ENCODE peak calls at places on chromosomes 6 and 20, in five cellular contexts. U is endothelial cell of umbilical vein, A is cardiac fibroblast, S is tibial artery, E is body of pancreas. O is an unnamed sample.

GRCh38 chr20:36854343-36855240 is 21.3 kb upstream of the TLDC2 start:
- DNase-seq in U (no peak), A (no peak), S (no peak), E (no peak), O (peak; percentile 74)

GRCh38 chr6:157203312-157203744 is 120.0 kb downstream of the TMEM242 start:
- DNase-seq in U (no peak), A (no peak), S (no peak), E (peak; percentile 81), O (no peak)

GRCh38 chr6:53888931-53889330 is 94.1 kb downstream of the LRRC1 start:
- DNase-seq in U (no peak), A (peak; percentile 32), S (no peak), E (no peak), O (no peak)

GRCh38 chr20:17972121-17972520 is 3.3 kb downstream of the MGME1 start:
- DNase-seq in U (peak; percentile 40), A (peak; percentile 58), S (no peak), E (no peak), O (no peak)

GRCh38 chr6:49744259-49744658 is at the start of gene CRISP3:
- DNase-seq in U (no peak), A (no peak), S (no peak), E (no peak), O (no peak)

GRCh38 chr6:152948150-152948768 is 34.6 kb downstream of the FBXO5 start:
- DNase-seq in U (peak; percentile 64), A (peak; percentile 74), S (no peak), E (no peak), O (no peak)

GRCh38 chr20:13865825-13866351 is 81.1 kb downstream of the NDUFAF5 start:
- DNase-seq in U (no peak), A (no peak), S (no peak), E (no peak), O (peak; percentile 3)

GRCh38 chr6:155439376-155439775 is 16.3 kb downstream of the NOX3 start:
- DNase-seq in U (no peak), A (no peak), S (no peak), E (no peak), O (no peak)

DNA sequence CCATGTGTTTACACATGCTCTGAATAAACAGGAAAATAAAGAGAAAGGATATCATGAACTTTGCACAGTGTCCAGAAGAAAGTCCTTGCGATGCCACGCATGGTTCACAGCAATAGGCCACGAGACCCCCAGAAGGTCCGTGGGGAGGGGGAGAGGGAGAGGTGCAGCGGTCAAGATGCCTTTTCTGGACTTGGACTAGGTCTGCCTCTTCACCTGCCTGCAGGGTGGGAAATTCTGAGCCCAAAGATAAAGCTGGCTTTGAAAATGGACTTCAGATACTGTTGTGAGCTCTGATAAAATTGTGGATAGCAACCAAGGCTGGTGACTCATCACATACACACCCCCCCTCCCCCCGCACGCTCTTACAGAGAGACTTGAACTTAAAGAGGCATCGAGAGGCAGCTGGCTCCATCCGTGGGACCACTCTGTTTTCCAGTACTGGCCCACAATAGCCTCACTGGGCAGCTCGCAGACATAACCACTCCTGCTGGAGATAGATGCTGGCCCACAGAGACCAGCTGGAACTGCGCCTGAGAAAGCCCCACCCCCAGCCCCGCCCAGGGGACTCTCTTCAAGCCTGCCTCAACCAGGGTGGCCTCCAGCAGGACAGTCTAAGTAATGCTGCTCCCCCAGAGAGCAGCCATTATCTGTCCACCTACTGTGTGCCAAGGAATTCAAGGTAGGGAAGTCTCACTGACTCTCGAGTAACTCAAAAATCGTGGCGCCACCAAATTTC is 21.2 kb upstream of the NFATC2 start:
- DNase-seq in U (peak; percentile 94), A (peak; percentile 83), S (peak; percentile 78), E (peak; percentile 56), O (peak; percentile 53)
- H3K4me3 ChIP-seq in U (no peak overlapping the region), A (no peak overlapping the region), S (peak overlapping the region; percentile 61), E (no peak overlapping the region), O (no peak overlapping the region)

GRCh38 chr20:40719330-40719729 is 30.3 kb upstream of the MAFB start:
- DNase-seq in U (no peak), A (no peak), S (no peak), E (no peak), O (no peak)
- TF ChIP-seq CTCF in U (no peak), A (no peak), S (no peak), E (no peak), O (no peak)

DNA sequence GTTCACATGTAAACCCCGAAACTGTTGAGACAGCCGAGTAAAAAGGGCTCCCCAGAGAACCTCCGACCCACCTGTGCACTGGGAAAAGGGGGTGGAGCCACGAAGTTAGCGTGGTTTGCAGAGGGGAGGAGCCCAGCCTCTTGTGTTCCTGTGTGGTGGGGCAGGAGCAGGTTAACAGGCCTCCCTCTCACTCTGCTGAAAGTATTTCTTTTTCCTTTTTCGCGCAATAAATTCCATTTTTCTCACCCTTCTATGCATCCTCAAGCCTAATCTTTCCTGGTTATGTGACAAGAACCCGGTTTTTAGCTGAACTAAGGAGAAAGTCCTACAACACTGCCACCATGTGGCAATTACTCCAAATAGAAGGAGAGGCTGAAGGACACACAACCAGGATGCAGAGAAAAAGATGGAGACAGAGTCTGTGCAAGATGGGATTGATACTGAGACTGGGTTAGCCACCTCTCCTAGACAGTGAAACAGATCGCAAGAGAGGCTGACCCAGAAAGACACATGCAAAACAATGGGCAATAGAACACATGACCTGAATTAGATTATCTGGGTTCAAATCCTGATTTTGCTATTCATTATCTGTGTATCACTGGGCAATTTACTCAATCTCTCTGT is 168.7 kb upstream of the PRSS16 start:
- DNase-seq in U (peak; percentile 71), A (peak; percentile 82), S (no peak), E (peak; percentile 57), O (peak; percentile 55)
- H3K4me3 ChIP-seq in U (no peak overlapping the region), A (no peak overlapping the region), S (no peak overlapping the region), E (no peak overlapping the region), O (no peak overlapping the region)

GRCh38 chr6:125753218-125753936 is 3.9 kb downstream of the HEY2 start:
- DNase-seq in U (peak; percentile 58), A (peak; percentile 70), S (no peak), E (peak; percentile 78), O (no peak)
- TF ChIP-seq CTCF in U (peak; percentile 13), A (peak; percentile 37), S (peak; percentile 41), E (peak; percentile 32), O (no peak)

GRCh38 chr20:64047968-64048401 is 1.5 kb downstream of the SOX18 start:
- DNase-seq in U (peak; percentile 21), A (no peak), S (no peak), E (no peak), O (no peak)
- H3K4me3 ChIP-seq in U (peak overlapping the region; percentile 76), A (peak overlapping the region; percentile 30), S (peak overlapping the region; percentile 39), E (no peak overlapping the region), O (no peak overlapping the region)

DNA sequence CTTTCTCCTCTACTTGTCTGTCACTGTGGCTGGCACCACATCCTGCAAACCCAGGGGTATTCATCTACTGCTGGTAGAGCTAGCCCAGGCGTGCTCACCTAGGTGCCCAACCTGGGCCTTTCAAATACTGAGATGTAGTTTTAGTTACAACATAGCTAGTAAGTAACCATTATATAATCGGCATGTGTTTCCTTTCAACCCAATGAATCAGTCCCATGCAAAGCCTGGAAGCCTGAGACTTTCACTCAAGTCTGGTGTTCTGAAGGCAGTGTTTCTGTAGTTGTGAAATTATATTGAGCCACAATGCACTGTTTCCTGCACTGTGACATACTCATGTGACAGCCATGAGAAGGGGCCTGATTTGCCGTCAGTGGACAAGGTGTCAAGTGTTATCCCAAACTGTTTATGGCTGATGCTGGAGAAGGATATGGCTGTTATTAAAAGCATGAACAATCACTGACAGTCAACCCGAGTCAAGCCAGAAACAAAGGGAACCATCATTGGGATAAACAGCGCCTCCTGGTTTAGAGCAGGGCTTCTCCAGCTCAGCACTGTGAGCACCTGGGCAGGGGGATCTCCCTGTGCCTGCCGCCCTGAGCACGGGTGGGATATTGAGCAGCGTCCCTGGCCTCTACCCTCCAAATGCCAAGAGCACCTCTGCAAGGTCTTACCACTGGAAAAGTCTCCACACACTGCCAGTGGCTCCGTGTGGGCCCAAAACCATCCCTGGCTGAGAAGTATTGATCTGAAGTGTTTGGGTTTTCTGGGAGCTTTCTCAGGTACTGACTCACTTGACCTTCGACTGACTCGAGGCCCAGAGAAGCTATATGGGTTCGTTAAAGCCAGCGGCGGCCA is 1.6 kb downstream of the PSMA7 start:
- DNase-seq in U (peak; percentile 37), A (peak; percentile 60), S (no peak), E (peak; percentile 34), O (no peak)
- TF ChIP-seq CTCF in U (peak; percentile 41), A (peak; percentile 39), S (no peak), E (peak; percentile 21), O (no peak)

DNA sequence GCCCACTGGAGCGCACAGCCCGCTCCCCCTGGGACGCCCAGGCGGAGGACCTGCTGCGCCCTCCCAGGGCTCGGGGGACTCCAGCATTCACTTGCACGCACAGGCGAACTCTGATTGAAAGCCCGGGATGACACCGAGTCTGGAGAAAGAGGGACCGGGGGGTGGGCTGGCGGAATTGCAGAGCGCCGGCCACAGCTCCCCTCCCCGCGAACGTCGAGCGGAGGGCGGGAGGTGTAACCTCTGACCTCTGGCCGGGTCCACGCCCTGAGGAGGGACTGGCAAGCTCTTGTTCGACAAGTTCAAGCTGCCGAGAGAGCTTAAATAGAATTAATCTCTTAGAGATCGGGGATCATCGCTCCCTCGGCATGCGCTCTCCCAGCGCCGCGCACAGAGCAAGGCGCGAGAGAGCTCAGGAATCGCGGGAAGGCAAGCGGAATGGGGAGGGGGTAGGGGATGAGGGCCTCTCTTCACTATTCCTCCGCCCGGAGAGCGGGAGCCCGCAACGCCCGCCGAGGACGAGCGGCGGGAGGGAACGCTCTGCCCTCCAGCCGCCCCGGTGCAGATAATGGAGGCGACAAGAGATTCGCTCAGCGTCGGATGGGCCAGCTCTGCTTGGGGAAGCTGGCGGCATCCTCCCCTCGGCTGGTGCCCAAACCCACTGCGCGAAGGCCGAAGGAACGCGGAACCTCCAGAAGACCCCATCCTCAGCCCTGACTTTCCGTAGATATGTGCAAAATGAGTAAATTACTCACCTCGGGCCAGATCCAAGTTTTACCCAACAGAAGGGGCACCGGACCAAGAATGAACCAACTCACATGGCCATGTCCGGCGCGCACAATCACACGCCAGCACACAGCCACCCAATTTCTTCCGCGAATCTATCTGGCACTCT is 761 bp upstream of the NR2E1 start:
- DNase-seq in U (no peak), A (no peak), S (no peak), E (no peak), O (no peak)
- H3K4me3 ChIP-seq in U (no peak overlapping the region), A (no peak overlapping the region), S (peak overlapping the region; percentile 10), E (no peak overlapping the region), O (no peak overlapping the region)

GRCh38 chr20:3068986-3069900 is 2.2 kb upstream of the OXT start:
- DNase-seq in U (no peak), A (peak; percentile 43), S (no peak), E (no peak), O (peak; percentile 32)
- TF ChIP-seq CTCF in U (peak; percentile 4), A (no peak), S (no peak), E (no peak), O (peak; percentile 12)

GRCh38 chr20:48674461-48674860 is 153.3 kb downstream of the PREX1 start:
- DNase-seq in U (no peak), A (no peak), S (no peak), E (no peak), O (no peak)
- H3K4me3 ChIP-seq in U (no peak overlapping the region), A (no peak overlapping the region), S (no peak overlapping the region), E (no peak overlapping the region), O (no peak overlapping the region)